ENCODE peak calls at places on chromosomes 16 and 17, in seven cellular contexts. One of them, this sample, is unnamed.

GRCh38 chr16:87800497-87800896 is 34.7 kb upstream of the KLHDC4 start:
- DNase-seq in neuronal stem cell: no peak
- DNase-seq in mesendoderm: no peak
- DNase-seq in mesenchymal stem cell: no peak
- DNase-seq in trophoblast cell: no peak
- DNase-seq in H9: no peak
- DNase-seq in H1: no peak
- DNase-seq in this sample: no peak

GRCh38 chr16:81384006-81384405 is 60.6 kb upstream of the CMIP start:
- DNase-seq in neuronal stem cell: peak; percentile 39
- DNase-seq in mesendoderm: peak; percentile 30
- DNase-seq in mesenchymal stem cell: no peak
- DNase-seq in trophoblast cell: no peak
- DNase-seq in H9: no peak
- DNase-seq in H1: no peak
- DNase-seq in this sample: peak; percentile 12

GRCh38 chr16:57914244-57915173 is 56.4 kb downstream of the CNGB1 start:
- DNase-seq in neuronal stem cell: no peak
- DNase-seq in mesendoderm: no peak
- DNase-seq in mesenchymal stem cell: no peak
- DNase-seq in trophoblast cell: no peak
- DNase-seq in H9: no peak
- DNase-seq in H1: no peak
- DNase-seq in this sample: no peak

GRCh38 chr16:75482434-75483205 is 12.6 kb downstream of the CHST6 start:
- DNase-seq in neuronal stem cell: no peak
- DNase-seq in mesendoderm: no peak
- DNase-seq in mesenchymal stem cell: no peak
- DNase-seq in trophoblast cell: no peak
- DNase-seq in H9: no peak
- DNase-seq in H1: no peak
- DNase-seq in this sample: no peak

GRCh38 chr17:79555543-79555942 is 55.3 kb downstream of the RBFOX3 start:
- DNase-seq in neuronal stem cell: no peak
- DNase-seq in mesendoderm: no peak
- DNase-seq in mesenchymal stem cell: no peak
- DNase-seq in trophoblast cell: no peak
- DNase-seq in H9: no peak
- DNase-seq in H1: no peak
- DNase-seq in this sample: no peak

GRCh38 chr17:35373984-35374765 is 754 bp upstream of the SLFN11 start:
- DNase-seq in neuronal stem cell: peak; percentile 23
- DNase-seq in mesendoderm: peak; percentile 19
- DNase-seq in mesenchymal stem cell: peak; percentile 59
- DNase-seq in trophoblast cell: no peak
- DNase-seq in H9: peak; percentile 58
- DNase-seq in H1: no peak
- DNase-seq in this sample: peak; percentile 55

GRCh38 chr17:77548967-77549366 is 408.2 kb downstream of the SEC14L1 start:
- DNase-seq in neuronal stem cell: no peak
- DNase-seq in mesendoderm: no peak
- DNase-seq in mesenchymal stem cell: no peak
- DNase-seq in trophoblast cell: no peak
- DNase-seq in H9: no peak
- DNase-seq in H1: no peak
- DNase-seq in this sample: no peak

GRCh38 chr17:29289852-29290251 is 4.1 kb downstream of the NUFIP2 start:
- DNase-seq in neuronal stem cell: no peak
- DNase-seq in mesendoderm: no peak
- DNase-seq in mesenchymal stem cell: no peak
- DNase-seq in trophoblast cell: no peak
- DNase-seq in H9: no peak
- DNase-seq in H1: no peak
- DNase-seq in this sample: no peak

GRCh38 chr16:2325791-2326190 is 14.7 kb downstream of the ABCA3 start:
- DNase-seq in neuronal stem cell: no peak
- DNase-seq in mesendoderm: no peak
- DNase-seq in mesenchymal stem cell: no peak
- DNase-seq in trophoblast cell: no peak
- DNase-seq in H9: no peak
- DNase-seq in H1: no peak
- DNase-seq in this sample: no peak

GRCh38 chr16:31085371-31085770 is 3.4 kb downstream of the PRSS53 start:
- DNase-seq in neuronal stem cell: no peak
- DNase-seq in mesendoderm: no peak
- DNase-seq in mesenchymal stem cell: no peak
- DNase-seq in trophoblast cell: no peak
- DNase-seq in H9: peak; percentile 13
- DNase-seq in H1: no peak
- DNase-seq in this sample: no peak

GRCh38 chr17:82440377-82440981 is 10.1 kb downstream of the CYBC1 start:
- DNase-seq in neuronal stem cell: no peak
- DNase-seq in mesendoderm: no peak
- DNase-seq in mesenchymal stem cell: no peak
- DNase-seq in trophoblast cell: no peak
- DNase-seq in H9: peak; percentile 36
- DNase-seq in H1: no peak
- DNase-seq in this sample: no peak

GRCh38 chr16:67017451-67017750 is 11.5 kb upstream of the CBFB start:
- DNase-seq in neuronal stem cell: no peak
- DNase-seq in mesendoderm: no peak
- DNase-seq in mesenchymal stem cell: no peak
- DNase-seq in trophoblast cell: no peak
- DNase-seq in H9: no peak
- DNase-seq in H1: no peak
- DNase-seq in this sample: no peak

GRCh38 chr17:38871247-38871991 is 1.6 kb downstream of the LASP1 start:
- DNase-seq in neuronal stem cell: no peak
- DNase-seq in mesendoderm: peak; percentile 87
- DNase-seq in mesenchymal stem cell: peak; percentile 85
- DNase-seq in trophoblast cell: no peak
- DNase-seq in H9: peak; percentile 75
- DNase-seq in H1: no peak
- DNase-seq in this sample: peak; percentile 80

GRCh38 chr16:85759136-85759535 is 8.2 kb upstream of the C16orf74 start:
- DNase-seq in neuronal stem cell: no peak
- DNase-seq in mesendoderm: no peak
- DNase-seq in mesenchymal stem cell: no peak
- DNase-seq in trophoblast cell: no peak
- DNase-seq in H9: no peak
- DNase-seq in H1: no peak
- DNase-seq in this sample: no peak

GRCh38 chr17:13509561-13509960 is 92.2 kb downstream of the HS3ST3A1 start:
- DNase-seq in neuronal stem cell: peak; percentile 17
- DNase-seq in mesendoderm: no peak
- DNase-seq in mesenchymal stem cell: no peak
- DNase-seq in trophoblast cell: no peak
- DNase-seq in H9: no peak
- DNase-seq in H1: no peak
- DNase-seq in this sample: peak; percentile 26

GRCh38 chr16:28491080-28491969 is 549 bp downstream of the CLN3 start:
- DNase-seq in neuronal stem cell: peak; percentile 14
- DNase-seq in mesendoderm: peak; percentile 42
- DNase-seq in mesenchymal stem cell: peak; percentile 32
- DNase-seq in trophoblast cell: peak; percentile 79
- DNase-seq in H9: peak; percentile 59
- DNase-seq in H1: no peak
- DNase-seq in this sample: no peak

GRCh38 chr17:44623070-44623725 is 33.1 kb upstream of the MEIOC start:
- DNase-seq in neuronal stem cell: no peak
- DNase-seq in mesendoderm: peak; percentile 76
- DNase-seq in mesenchymal stem cell: no peak
- DNase-seq in trophoblast cell: no peak
- DNase-seq in H9: no peak
- DNase-seq in H1: no peak
- DNase-seq in this sample: no peak

GRCh38 chr17:69809331-69809730 is 265.7 kb upstream of the KCNJ16 start:
- DNase-seq in neuronal stem cell: no peak
- DNase-seq in mesendoderm: no peak
- DNase-seq in mesenchymal stem cell: peak; percentile 14
- DNase-seq in trophoblast cell: peak; percentile 74
- DNase-seq in H9: no peak
- DNase-seq in H1: no peak
- DNase-seq in this sample: no peak

GRCh38 chr16:68375801-68376536 is 65.2 kb downstream of the PRMT7 start:
- DNase-seq in neuronal stem cell: peak; percentile 21
- DNase-seq in mesendoderm: no peak
- DNase-seq in mesenchymal stem cell: no peak
- DNase-seq in trophoblast cell: no peak
- DNase-seq in H9: no peak
- DNase-seq in H1: no peak
- DNase-seq in this sample: no peak
- H2AK5ac ChIP-seq in neuronal stem cell: peak overlapping the region; percentile 37
- H2AK5ac ChIP-seq in mesendoderm: no peak overlapping the region
- H2AK5ac ChIP-seq in mesenchymal stem cell: no peak overlapping the region
- H2AK5ac ChIP-seq in trophoblast cell: no peak overlapping the region
- H2AK5ac ChIP-seq in H9: no peak overlapping the region
- H2AK5ac ChIP-seq in H1: no peak overlapping the region
- H2AK5ac ChIP-seq in this sample: no peak overlapping the region

GRCh38 chr16:78291642-78292041 is 192.2 kb downstream of the WWOX start:
- DNase-seq in neuronal stem cell: no peak
- DNase-seq in mesendoderm: no peak
- DNase-seq in mesenchymal stem cell: no peak
- DNase-seq in trophoblast cell: no peak
- DNase-seq in H9: no peak
- DNase-seq in H1: no peak
- DNase-seq in this sample: no peak
- H2AK5ac ChIP-seq in neuronal stem cell: no peak overlapping the region
- H2AK5ac ChIP-seq in mesendoderm: no peak overlapping the region
- H2AK5ac ChIP-seq in mesenchymal stem cell: peak overlapping the region; percentile 37
- H2AK5ac ChIP-seq in trophoblast cell: no peak overlapping the region
- H2AK5ac ChIP-seq in H9: no peak overlapping the region
- H2AK5ac ChIP-seq in H1: no peak overlapping the region
- H2AK5ac ChIP-seq in this sample: no peak overlapping the region

DNA sequence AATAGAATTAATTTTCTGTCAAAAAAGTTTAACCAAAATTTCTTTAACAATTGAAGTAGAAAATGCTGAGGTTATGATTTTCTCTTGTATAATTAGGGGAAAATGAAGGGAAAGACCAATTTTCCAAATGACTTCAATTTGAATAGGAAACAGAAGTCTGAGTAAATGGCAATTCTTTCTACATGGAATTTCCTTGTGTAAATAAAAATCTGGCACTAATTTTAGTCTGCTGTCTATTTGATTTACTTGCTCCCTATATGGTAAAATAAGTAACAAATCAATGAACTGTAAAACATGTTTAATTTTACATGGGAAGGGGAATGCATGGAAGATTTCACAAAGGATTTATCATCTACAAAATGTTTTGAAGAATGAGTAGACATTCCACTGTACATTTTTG is 811.5 kb upstream of the GOT2 start:
- DNase-seq in neuronal stem cell: no peak
- DNase-seq in mesendoderm: no peak
- DNase-seq in mesenchymal stem cell: no peak
- DNase-seq in trophoblast cell: no peak
- DNase-seq in H9: no peak
- DNase-seq in H1: no peak
- DNase-seq in this sample: no peak
- H2AK5ac ChIP-seq in neuronal stem cell: no peak overlapping the region
- H2AK5ac ChIP-seq in mesendoderm: no peak overlapping the region
- H2AK5ac ChIP-seq in mesenchymal stem cell: no peak overlapping the region
- H2AK5ac ChIP-seq in trophoblast cell: no peak overlapping the region
- H2AK5ac ChIP-seq in H9: no peak overlapping the region
- H2AK5ac ChIP-seq in H1: no peak overlapping the region
- H2AK5ac ChIP-seq in this sample: no peak overlapping the region

DNA sequence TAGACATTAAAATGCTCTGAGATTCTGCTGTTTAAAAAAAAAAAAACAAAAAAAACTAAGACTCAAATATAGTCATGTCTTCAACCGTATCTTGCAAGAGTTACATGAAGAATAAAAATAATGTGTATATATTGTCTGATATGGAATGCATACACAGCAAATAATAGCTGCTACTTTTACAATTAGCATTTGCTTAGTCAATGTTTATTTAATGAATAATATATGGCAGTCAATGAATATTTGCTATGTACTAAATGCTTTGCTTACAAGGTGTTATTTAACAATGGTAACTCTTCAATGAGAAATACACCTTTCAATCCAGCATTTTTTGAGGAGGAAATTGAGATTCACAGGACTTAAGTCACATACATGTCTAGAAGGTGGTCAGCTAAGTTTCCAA is 718.8 kb upstream of the SOX9 start:
- DNase-seq in neuronal stem cell: no peak
- DNase-seq in mesendoderm: no peak
- DNase-seq in mesenchymal stem cell: no peak
- DNase-seq in trophoblast cell: no peak
- DNase-seq in H9: no peak
- DNase-seq in H1: no peak
- DNase-seq in this sample: no peak
- H2AK5ac ChIP-seq in neuronal stem cell: no peak overlapping the region
- H2AK5ac ChIP-seq in mesendoderm: no peak overlapping the region
- H2AK5ac ChIP-seq in mesenchymal stem cell: no peak overlapping the region
- H2AK5ac ChIP-seq in trophoblast cell: no peak overlapping the region
- H2AK5ac ChIP-seq in H9: no peak overlapping the region
- H2AK5ac ChIP-seq in H1: no peak overlapping the region
- H2AK5ac ChIP-seq in this sample: no peak overlapping the region

GRCh38 chr17:6098050-6098449 is 27.9 kb downstream of the WSCD1 start:
- DNase-seq in neuronal stem cell: no peak
- DNase-seq in mesendoderm: no peak
- DNase-seq in mesenchymal stem cell: no peak
- DNase-seq in trophoblast cell: no peak
- DNase-seq in H9: no peak
- DNase-seq in H1: no peak
- DNase-seq in this sample: no peak
- H2AK5ac ChIP-seq in neuronal stem cell: no peak overlapping the region
- H2AK5ac ChIP-seq in mesendoderm: no peak overlapping the region
- H2AK5ac ChIP-seq in mesenchymal stem cell: no peak overlapping the region
- H2AK5ac ChIP-seq in trophoblast cell: no peak overlapping the region
- H2AK5ac ChIP-seq in H9: no peak overlapping the region
- H2AK5ac ChIP-seq in H1: no peak overlapping the region
- H2AK5ac ChIP-seq in this sample: no peak overlapping the region

GRCh38 chr17:8611671-8612298 is 18.7 kb downstream of the MYH10 start:
- DNase-seq in neuronal stem cell: no peak
- DNase-seq in mesendoderm: no peak
- DNase-seq in mesenchymal stem cell: peak; percentile 55
- DNase-seq in trophoblast cell: peak; percentile 60
- DNase-seq in H9: no peak
- DNase-seq in H1: no peak
- DNase-seq in this sample: peak; percentile 47
- H2AK5ac ChIP-seq in neuronal stem cell: no peak overlapping the region
- H2AK5ac ChIP-seq in mesendoderm: no peak overlapping the region
- H2AK5ac ChIP-seq in mesenchymal stem cell: peak overlapping the region; percentile 91
- H2AK5ac ChIP-seq in trophoblast cell: no peak overlapping the region
- H2AK5ac ChIP-seq in H9: no peak overlapping the region
- H2AK5ac ChIP-seq in H1: no peak overlapping the region
- H2AK5ac ChIP-seq in this sample: no peak overlapping the region

GRCh38 chr16:86791287-86792074 is 213.1 kb downstream of the FOXL1 start:
- DNase-seq in neuronal stem cell: no peak
- DNase-seq in mesendoderm: no peak
- DNase-seq in mesenchymal stem cell: no peak
- DNase-seq in trophoblast cell: no peak
- DNase-seq in H9: no peak
- DNase-seq in H1: no peak
- DNase-seq in this sample: no peak
- H2AK5ac ChIP-seq in neuronal stem cell: no peak overlapping the region
- H2AK5ac ChIP-seq in mesendoderm: no peak overlapping the region
- H2AK5ac ChIP-seq in mesenchymal stem cell: no peak overlapping the region
- H2AK5ac ChIP-seq in trophoblast cell: no peak overlapping the region
- H2AK5ac ChIP-seq in H9: no peak overlapping the region
- H2AK5ac ChIP-seq in H1: peak overlapping the region; percentile 13
- H2AK5ac ChIP-seq in this sample: no peak overlapping the region